ENCODE peak calls at places on chromosomes 7 and 10, in eight cellular contexts. K is CD4-positive, alpha-beta T cell; W is HTR-8/SVneo; I is HS-5; E is OCI-M1; V is AG04450; G is stimulated activated CD8-positive, alpha-beta memory T cell treated with anti-CD3 and anti-CD28 coated beads, Interleukin-7, amount 100 ng/mL, for 1 hour; R is NCI-H2029 treated with DMSO at 0.1 percent for 48 hours. X is an unnamed sample.

GRCh38 chr7:157685430-157686284 is 348.9 kb downstream of the DNAJB6 start:
- DNase-seq in I (no peak), E (no peak), G (no peak), R (no peak), K (no peak), V (no peak), W (no peak), X (no peak)

GRCh38 chr10:14032406-14032998 is 298.2 kb downstream of the FRMD4A start:
- DNase-seq in I (no peak), W (no peak), V (no peak), G (no peak), E (peak), K (peak), R (no peak), X (peak)

GRCh38 chr10:89138755-89139154 is 68.4 kb downstream of the CH25H start:
- DNase-seq in I (no peak), W (no peak), V (no peak), G (no peak), K (no peak), R (no peak), E (peak), X (no peak)

GRCh38 chr7:155460926-155461613 is 3.1 kb downstream of the EN2 start:
- DNase-seq in V (no peak), E (no peak), W (no peak), G (no peak), K (no peak), I (no peak), R (no peak), X (no peak)

GRCh38 chr10:79324032-79324695 is 23.1 kb upstream of the PPIF start:
- DNase-seq in W (no peak), V (no peak), G (no peak), I (no peak), E (no peak), R (no peak), K (no peak), X (no peak)

GRCh38 chr10:44981172-44982113 is 2.8 kb upstream of the DEPP1 start:
- DNase-seq in E (peak), G (no peak), V (peak), W (peak), R (no peak), K (no peak), I (peak), X (no peak)

GRCh38 chr7:102005933-102006332 is 188.5 kb downstream of the CUX1 start:
- DNase-seq in I (no peak), V (no peak), W (no peak), R (no peak), K (no peak), E (no peak), G (no peak), X (no peak)

GRCh38 chr7:123635551-123636359 is 19.9 kb upstream of the LMOD2 start:
- DNase-seq in G (no peak), W (no peak), V (no peak), I (no peak), R (no peak), E (peak), K (no peak), X (no peak)

GRCh38 chr7:47170516-47170915 is 411.4 kb downstream of the TNS3 start:
- DNase-seq in G (no peak), R (no peak), W (no peak), E (no peak), K (no peak), V (no peak), I (no peak), X (no peak)

GRCh38 chr10:44310762-44311562 is 73.9 kb downstream of the CXCL12 start:
- DNase-seq in E (peak), R (no peak), W (peak), G (peak), K (peak), V (peak), I (no peak), X (peak)

GRCh38 chr10:70551971-70552422 is 50.5 kb downstream of the PRF1 start:
- DNase-seq in V (peak), K (no peak), G (no peak), E (no peak), R (no peak), I (peak), W (no peak), X (no peak)

GRCh38 chr7:30143748-30144251 is 9.0 kb downstream of the MTURN start:
- DNase-seq in E (peak), G (no peak), V (no peak), K (no peak), W (no peak), I (no peak), R (no peak), X (no peak)

X was measured in T-helper 17 cell.